ENCODE peak calls at places on chromosomes 1 and 21, in ten cellular contexts. One of them, this sample, is unnamed.

GRCh38 chr1:4825841-4826450 is 171.5 kb downstream of the AJAP1 start:
- DNase-seq in left lung: no peak
- DNase-seq in breast epithelium: no peak
- DNase-seq in uterus: no peak
- DNase-seq in cardiac muscle cell: peak
- DNase-seq in brain microvascular endothelial cell: peak
- DNase-seq in cardiac fibroblast: no peak
- DNase-seq in A549: peak
- DNase-seq in right atrium auricular region: no peak
- DNase-seq in GM12878: no peak
- DNase-seq in this sample: peak

GRCh38 chr1:77671836-77672235 is 10.6 kb downstream of the ZZZ3 start:
- DNase-seq in cardiac muscle cell: no peak
- DNase-seq in brain microvascular endothelial cell: peak
- DNase-seq in left lung: no peak
- DNase-seq in GM12878: no peak
- DNase-seq in A549: no peak
- DNase-seq in right atrium auricular region: no peak
- DNase-seq in uterus: no peak
- DNase-seq in breast epithelium: no peak
- DNase-seq in cardiac fibroblast: no peak
- DNase-seq in this sample: no peak

GRCh38 chr21:45536301-45537081 is 5.7 kb downstream of the SLC19A1 start:
- DNase-seq in left lung: peak
- DNase-seq in uterus: peak
- DNase-seq in right atrium auricular region: no peak
- DNase-seq in GM12878: no peak
- DNase-seq in A549: no peak
- DNase-seq in breast epithelium: peak
- DNase-seq in cardiac fibroblast: no peak
- DNase-seq in brain microvascular endothelial cell: no peak
- DNase-seq in cardiac muscle cell: no peak
- DNase-seq in this sample: peak

GRCh38 chr1:213162338-213162737 is 111.3 kb downstream of the RPS6KC1 start:
- DNase-seq in brain microvascular endothelial cell: peak
- DNase-seq in cardiac muscle cell: no peak
- DNase-seq in left lung: no peak
- DNase-seq in uterus: peak
- DNase-seq in GM12878: no peak
- DNase-seq in right atrium auricular region: no peak
- DNase-seq in breast epithelium: no peak
- DNase-seq in A549: no peak
- DNase-seq in cardiac fibroblast: peak
- DNase-seq in this sample: peak

GRCh38 chr1:67336783-67337182 is 29.1 kb downstream of the IL12RB2 start:
- DNase-seq in right atrium auricular region: no peak
- DNase-seq in GM12878: no peak
- DNase-seq in breast epithelium: no peak
- DNase-seq in A549: no peak
- DNase-seq in cardiac muscle cell: peak
- DNase-seq in cardiac fibroblast: peak
- DNase-seq in brain microvascular endothelial cell: no peak
- DNase-seq in left lung: no peak
- DNase-seq in uterus: no peak
- DNase-seq in this sample: no peak

GRCh38 chr1:247367786-247368342 is 36.2 kb upstream of the ZNF496 start:
- DNase-seq in breast epithelium: no peak
- DNase-seq in A549: no peak
- DNase-seq in right atrium auricular region: no peak
- DNase-seq in cardiac muscle cell: no peak
- DNase-seq in uterus: peak
- DNase-seq in left lung: no peak
- DNase-seq in cardiac fibroblast: peak
- DNase-seq in GM12878: no peak
- DNase-seq in brain microvascular endothelial cell: peak
- DNase-seq in this sample: no peak

GRCh38 chr1:4057603-4058002 is 157.5 kb upstream of the C1orf174 start:
- DNase-seq in right atrium auricular region: peak
- DNase-seq in breast epithelium: no peak
- DNase-seq in uterus: no peak
- DNase-seq in cardiac muscle cell: no peak
- DNase-seq in brain microvascular endothelial cell: no peak
- DNase-seq in cardiac fibroblast: no peak
- DNase-seq in left lung: peak
- DNase-seq in GM12878: no peak
- DNase-seq in A549: no peak
- DNase-seq in this sample: peak

GRCh38 chr1:24699628-24700027 is 45.6 kb upstream of the CLIC4 start:
- DNase-seq in breast epithelium: no peak
- DNase-seq in left lung: no peak
- DNase-seq in brain microvascular endothelial cell: no peak
- DNase-seq in A549: no peak
- DNase-seq in cardiac fibroblast: no peak
- DNase-seq in GM12878: no peak
- DNase-seq in uterus: no peak
- DNase-seq in right atrium auricular region: no peak
- DNase-seq in cardiac muscle cell: no peak
- DNase-seq in this sample: no peak

DNA sequence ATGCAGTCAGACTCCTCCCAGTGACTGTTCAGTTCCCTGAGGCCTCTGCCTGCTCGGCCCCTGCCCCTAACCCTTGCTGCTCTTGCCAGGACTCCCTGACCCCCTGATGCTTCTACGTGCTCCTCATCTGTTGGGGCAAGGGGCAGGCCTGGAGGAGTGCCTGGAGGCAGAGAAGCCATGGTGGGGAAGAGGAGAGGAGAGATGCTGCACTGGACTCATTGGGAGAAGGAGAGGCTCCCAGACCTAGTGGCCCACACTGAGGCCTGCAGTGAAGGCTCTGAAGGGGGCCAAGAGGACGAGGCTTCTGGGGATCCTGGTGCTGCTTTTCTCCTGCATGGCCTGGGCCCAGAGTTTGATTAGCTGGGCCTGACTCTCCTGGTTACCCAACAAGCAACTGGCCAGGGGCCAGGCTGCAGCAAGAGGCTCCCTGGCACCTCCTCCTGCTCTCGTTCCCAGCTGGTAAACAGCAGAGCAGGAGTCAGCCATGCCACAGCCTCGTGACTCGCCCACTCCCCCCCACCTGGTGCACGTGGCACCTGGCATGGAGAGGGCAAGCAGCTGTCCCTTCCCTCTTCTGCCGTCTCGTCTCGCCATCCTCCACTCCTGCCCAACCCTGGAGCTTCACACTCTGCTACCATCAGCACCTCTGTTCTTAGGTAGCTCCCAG is 849 bp upstream of the RORC start:
- DNase-seq in cardiac muscle cell: no peak
- DNase-seq in right atrium auricular region: peak
- DNase-seq in GM12878: no peak
- DNase-seq in breast epithelium: peak
- DNase-seq in cardiac fibroblast: peak
- DNase-seq in brain microvascular endothelial cell: no peak
- DNase-seq in uterus: peak
- DNase-seq in left lung: peak
- DNase-seq in A549: no peak
- DNase-seq in this sample: peak
- H3K4me3 ChIP-seq in cardiac muscle cell: no peak
- H3K4me3 ChIP-seq in right atrium auricular region: no peak
- H3K4me3 ChIP-seq in GM12878: no peak
- H3K4me3 ChIP-seq in breast epithelium: no peak
- H3K4me3 ChIP-seq in cardiac fibroblast: no peak
- H3K4me3 ChIP-seq in brain microvascular endothelial cell: no peak
- H3K4me3 ChIP-seq in uterus: no peak
- H3K4me3 ChIP-seq in left lung: no peak
- H3K4me3 ChIP-seq in A549: no peak
- H3K4me3 ChIP-seq in this sample: no peak

DNA sequence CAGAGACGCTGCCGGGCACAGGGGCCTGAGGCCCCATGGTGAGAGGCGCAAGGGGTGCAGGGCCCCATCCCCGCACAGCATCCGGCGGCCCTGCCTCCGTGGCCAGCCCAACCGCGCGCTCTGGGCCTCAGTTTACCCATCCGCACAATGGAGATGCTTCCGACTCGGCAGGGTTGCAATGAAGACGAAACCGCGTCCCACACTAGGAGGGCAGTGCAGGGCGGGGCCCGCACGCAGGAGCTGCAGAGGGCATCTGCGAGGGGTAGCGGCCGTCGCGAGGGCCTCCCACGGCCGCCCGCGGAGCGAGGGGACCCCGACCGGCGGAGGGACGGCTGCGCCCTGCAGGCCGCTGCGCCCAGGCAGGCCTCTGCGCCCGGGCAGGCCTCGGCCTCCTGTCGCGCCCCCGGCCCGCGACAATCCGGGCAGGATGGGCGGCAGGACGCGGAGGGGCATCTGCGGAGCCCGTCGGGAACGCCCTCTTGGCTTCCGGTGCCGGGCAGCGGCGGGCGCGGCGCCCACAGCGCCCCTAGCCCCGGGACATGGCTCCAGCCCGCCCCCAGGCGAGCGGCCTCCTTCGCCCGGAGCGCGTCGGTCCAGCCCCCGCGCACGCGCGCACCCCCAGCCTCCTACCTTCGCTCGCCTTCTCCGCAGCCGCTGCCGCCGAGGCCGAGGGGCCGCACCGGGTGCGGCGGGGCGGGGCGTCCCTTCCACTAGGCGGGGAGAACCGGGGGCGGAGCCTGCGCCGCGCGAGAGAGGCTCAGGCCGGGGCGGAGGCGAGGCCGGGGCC is 15.3 kb downstream of the RNU1-1 start:
- DNase-seq in breast epithelium: peak
- DNase-seq in brain microvascular endothelial cell: peak
- DNase-seq in right atrium auricular region: peak
- DNase-seq in A549: peak
- DNase-seq in GM12878: peak
- DNase-seq in cardiac muscle cell: peak
- DNase-seq in left lung: peak
- DNase-seq in uterus: peak
- DNase-seq in cardiac fibroblast: peak
- DNase-seq in this sample: peak
- TF ChIP-seq CTCF in breast epithelium: no peak
- TF ChIP-seq CTCF in brain microvascular endothelial cell: no peak
- TF ChIP-seq CTCF in right atrium auricular region: no peak
- TF ChIP-seq CTCF in A549: no peak
- TF ChIP-seq CTCF in GM12878: no peak
- TF ChIP-seq CTCF in cardiac muscle cell: no peak
- TF ChIP-seq CTCF in left lung: no peak
- TF ChIP-seq CTCF in uterus: peak
- TF ChIP-seq CTCF in cardiac fibroblast: no peak
- TF ChIP-seq CTCF in this sample: no peak

GRCh38 chr1:44784094-44785026 is 3.6 kb downstream of the BEST4 start:
- DNase-seq in right atrium auricular region: no peak
- DNase-seq in uterus: no peak
- DNase-seq in cardiac muscle cell: peak
- DNase-seq in GM12878: no peak
- DNase-seq in brain microvascular endothelial cell: no peak
- DNase-seq in A549: no peak
- DNase-seq in left lung: peak
- DNase-seq in cardiac fibroblast: no peak
- DNase-seq in breast epithelium: no peak
- DNase-seq in this sample: no peak
- H3K4me3 ChIP-seq in right atrium auricular region: peak
- H3K4me3 ChIP-seq in uterus: peak
- H3K4me3 ChIP-seq in cardiac muscle cell: peak
- H3K4me3 ChIP-seq in GM12878: peak
- H3K4me3 ChIP-seq in brain microvascular endothelial cell: peak
- H3K4me3 ChIP-seq in A549: no peak
- H3K4me3 ChIP-seq in left lung: peak
- H3K4me3 ChIP-seq in cardiac fibroblast: peak
- H3K4me3 ChIP-seq in breast epithelium: peak
- H3K4me3 ChIP-seq in this sample: no peak

GRCh38 chr1:151501474-151501873 is 9.7 kb upstream of the CGN start:
- DNase-seq in A549: peak
- DNase-seq in cardiac fibroblast: no peak
- DNase-seq in uterus: no peak
- DNase-seq in left lung: no peak
- DNase-seq in right atrium auricular region: no peak
- DNase-seq in cardiac muscle cell: no peak
- DNase-seq in GM12878: no peak
- DNase-seq in breast epithelium: no peak
- DNase-seq in brain microvascular endothelial cell: no peak
- DNase-seq in this sample: no peak
- TF ChIP-seq CTCF in A549: no peak
- TF ChIP-seq CTCF in cardiac fibroblast: peak
- TF ChIP-seq CTCF in uterus: no peak
- TF ChIP-seq CTCF in left lung: no peak
- TF ChIP-seq CTCF in right atrium auricular region: no peak
- TF ChIP-seq CTCF in cardiac muscle cell: peak
- TF ChIP-seq CTCF in GM12878: peak
- TF ChIP-seq CTCF in breast epithelium: peak
- TF ChIP-seq CTCF in brain microvascular endothelial cell: peak
- TF ChIP-seq CTCF in this sample: no peak

DNA sequence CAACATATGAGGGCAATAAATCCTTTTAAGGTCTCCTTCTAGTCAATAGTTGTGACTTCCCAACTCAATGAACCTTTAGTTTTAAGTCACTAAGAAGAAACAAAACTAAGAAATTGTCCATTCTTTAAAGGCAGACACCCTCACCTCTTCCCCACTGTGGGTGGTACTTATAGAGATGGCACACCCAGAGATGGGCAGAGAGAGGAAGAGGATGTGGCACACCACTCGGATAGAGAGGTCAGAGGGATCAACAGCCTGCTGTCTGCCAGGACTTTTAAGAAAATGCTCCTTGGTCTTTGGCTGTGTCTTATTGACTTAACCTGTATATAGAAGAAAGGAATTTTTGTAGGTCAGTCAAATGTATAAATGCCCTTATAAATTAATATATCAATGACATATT is 45.1 kb downstream of the FASLG start:
- DNase-seq in breast epithelium: no peak
- DNase-seq in GM12878: no peak
- DNase-seq in cardiac muscle cell: no peak
- DNase-seq in A549: no peak
- DNase-seq in brain microvascular endothelial cell: no peak
- DNase-seq in uterus: no peak
- DNase-seq in right atrium auricular region: no peak
- DNase-seq in left lung: no peak
- DNase-seq in cardiac fibroblast: no peak
- DNase-seq in this sample: no peak
- H3K4me3 ChIP-seq in breast epithelium: no peak
- H3K4me3 ChIP-seq in GM12878: no peak
- H3K4me3 ChIP-seq in cardiac muscle cell: no peak
- H3K4me3 ChIP-seq in A549: no peak
- H3K4me3 ChIP-seq in brain microvascular endothelial cell: no peak
- H3K4me3 ChIP-seq in uterus: no peak
- H3K4me3 ChIP-seq in right atrium auricular region: no peak
- H3K4me3 ChIP-seq in left lung: no peak
- H3K4me3 ChIP-seq in cardiac fibroblast: no peak
- H3K4me3 ChIP-seq in this sample: no peak

This sample was measured in lower leg skin.